ENCODE peak calls at places on chromosome 9, in seven cellular contexts. N is colonic mucosa, G is fibroblast of lung, Q is esophagus muscularis mucosa, U is heart left ventricle, L is PC-9, S is left lung. Y is an unnamed sample. For H3K27me3 and H3K4me1, the result is how much of the 10 kb centered on the place peaks cover.

GRCh38 chr9:135144581-135145108 is 57.2 kb downstream of the OLFM1 start:
- DNase-seq in N (no peak), G (no peak), Q (no peak), U (no peak), L (no peak), S (no peak), Y (no peak)

GRCh38 chr9:112562235-112562958 is 75.8 kb downstream of the KIAA1958 start:
- DNase-seq in N (no peak), G (no peak), Q (no peak), U (no peak), L (no peak), S (no peak), Y (no peak)

GRCh38 chr9:83533296-83533695 is 4.9 kb downstream of the FRMD3 start:
- DNase-seq in N (no peak), G (peak), Q (no peak), U (no peak), L (no peak), S (no peak), Y (no peak)

GRCh38 chr9:3827175-3827574 is 301.4 kb upstream of the RFX3 start:
- DNase-seq in N (peak), G (no peak), Q (no peak), U (no peak), L (peak), S (peak), Y (peak)

GRCh38 chr9:117723986-117724654 is 19.9 kb downstream of the TLR4 start:
- DNase-seq in N (no peak), G (no peak), Q (no peak), U (no peak), L (no peak), S (no peak), Y (no peak)

GRCh38 chr9:107712390-107712789 is 222.8 kb upstream of the KLF4 start:
- DNase-seq in N (no peak), G (peak), Q (no peak), U (no peak), L (peak), S (no peak), Y (peak)

GRCh38 chr9:85427749-85428148 is 314.0 kb downstream of the AGTPBP1 start:
- DNase-seq in N (no peak), G (no peak), Q (no peak), U (no peak), L (no peak), S (no peak), Y (no peak)

GRCh38 chr9:109013678-109014145 is 413 bp upstream of the CTNNAL1 start:
- DNase-seq in N (no peak), G (peak), Q (no peak), U (no peak), L (peak), S (no peak), Y (peak)

GRCh38 chr9:87500491-87500890 is 2.8 kb downstream of the DAPK1 start:
- DNase-seq in N (no peak), G (no peak), Q (no peak), U (no peak), L (no peak), S (no peak), Y (no peak)

GRCh38 chr9:38641985-38642864 is 21.8 kb upstream of the ANKRD18A start:
- DNase-seq in N (peak), G (peak), Q (peak), U (no peak), L (no peak), S (no peak), Y (peak)

GRCh38 chr9:118563677-118564076 is 805.6 kb downstream of the BRINP1 start:
- DNase-seq in N (no peak), G (peak), Q (no peak), U (no peak), L (no peak), S (no peak), Y (peak)

GRCh38 chr9:135167839-135168378 is 80.4 kb downstream of the OLFM1 start:
- DNase-seq in N (no peak), G (no peak), Q (no peak), U (no peak), L (no peak), S (no peak), Y (no peak)

GRCh38 chr9:88660611-88661010 is 125.6 kb downstream of the NXNL2 start:
- DNase-seq in N (no peak), G (peak), Q (no peak), U (no peak), L (no peak), S (no peak), Y (peak)

GRCh38 chr9:76020654-76021053 is 130.2 kb downstream of the PCSK5 start:
- DNase-seq in N (no peak), G (no peak), Q (no peak), U (no peak), L (no peak), S (no peak), Y (no peak)

GRCh38 chr9:124794902-124795491 is 18.1 kb downstream of the OLFML2A start:
- DNase-seq in N (no peak), G (no peak), Q (no peak), U (no peak), L (peak), S (no peak), Y (no peak)
- TF ChIP-seq CTCF in N (peak), G (no peak), Q (no peak), U (no peak), L (peak), S (no peak), Y (peak)

DNA sequence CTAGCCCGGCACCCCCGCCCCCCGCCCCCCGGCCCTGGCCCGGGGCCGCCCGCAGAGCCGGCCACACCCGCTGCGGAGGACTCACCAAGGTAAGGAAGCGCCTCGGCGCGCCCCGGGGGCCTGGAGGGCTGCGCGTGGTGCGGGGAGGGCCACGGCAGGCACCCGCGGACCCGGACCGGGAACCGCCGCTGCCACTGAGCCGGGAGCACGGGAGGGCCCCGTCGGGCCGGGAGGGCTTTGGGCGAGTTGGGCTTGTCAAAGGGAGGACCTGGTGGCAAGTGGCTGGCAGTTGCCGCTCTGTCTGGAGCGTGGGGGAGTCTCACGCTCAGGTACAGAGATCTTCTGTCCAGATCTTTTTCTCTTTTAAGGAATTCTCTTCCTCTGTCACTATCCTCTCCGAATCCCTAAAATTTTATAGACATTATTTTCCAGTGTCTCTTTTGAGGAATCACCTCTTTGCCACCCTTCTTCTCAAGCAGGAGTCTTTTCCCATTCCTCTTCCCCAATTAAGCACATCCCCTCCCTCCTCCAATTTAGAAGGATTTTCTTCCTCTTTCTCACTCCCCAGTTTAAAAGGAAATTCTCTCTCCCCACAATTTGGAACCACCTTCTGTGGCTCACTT is 11.3 kb upstream of the LHX2 start:
- DNase-seq in N (no peak), G (no peak), Q (no peak), U (no peak), L (no peak), S (no peak), Y (no peak)
- H3K27me3 ChIP-seq in N (half or more), G (half or more), Q (under half), U (half or more), L (half or more), S (half or more), Y (half or more)

GRCh38 chr9:34125681-34126206 is 754 bp downstream of the DCAF12 start:
- DNase-seq in N (peak), G (peak), Q (no peak), U (no peak), L (no peak), S (no peak), Y (peak)
- H3K4me1 ChIP-seq in N (under half), G (under half), Q (under half), U (half or more), L (under half), S (half or more), Y (under half)

GRCh38 chr9:32554107-32554506 is 1.7 kb upstream of the TOPORS start:
- DNase-seq in N (no peak), G (no peak), Q (no peak), U (no peak), L (no peak), S (no peak), Y (no peak)
- TF ChIP-seq CTCF in N (no peak), G (no peak), Q (no peak), U (no peak), L (no peak), S (no peak), Y (no peak)

GRCh38 chr9:34627716-34628655 is 880 bp downstream of the ARID3C start:
- DNase-seq in N (no peak), G (no peak), Q (no peak), U (no peak), L (no peak), S (no peak), Y (no peak)

GRCh38 chr9:34633166-34633565 is 4.3 kb upstream of the ARID3C start:
- DNase-seq in N (no peak), G (no peak), Q (no peak), U (no peak), L (no peak), S (no peak), Y (no peak)

GRCh38 chr9:34628656-34629491 is at the start of gene ARID3C:
- DNase-seq in N (no peak), G (no peak), Q (no peak), U (no peak), L (no peak), S (no peak), Y (no peak)

GRCh38 chr9:34629492-34629809 is 585 bp upstream of the ARID3C start:
- DNase-seq in N (no peak), G (no peak), Q (no peak), U (no peak), L (no peak), S (no peak), Y (no peak)

GRCh38 chr9:34630402-34631154 is 1.7 kb upstream of the ARID3C start:
- DNase-seq in N (no peak), G (no peak), Q (no peak), U (no peak), L (no peak), S (no peak), Y (no peak)
- H3K27me3 ChIP-seq in N (under half), G (under half), Q (under half), U (under half), L (under half), S (under half), Y (half or more)

DNA sequence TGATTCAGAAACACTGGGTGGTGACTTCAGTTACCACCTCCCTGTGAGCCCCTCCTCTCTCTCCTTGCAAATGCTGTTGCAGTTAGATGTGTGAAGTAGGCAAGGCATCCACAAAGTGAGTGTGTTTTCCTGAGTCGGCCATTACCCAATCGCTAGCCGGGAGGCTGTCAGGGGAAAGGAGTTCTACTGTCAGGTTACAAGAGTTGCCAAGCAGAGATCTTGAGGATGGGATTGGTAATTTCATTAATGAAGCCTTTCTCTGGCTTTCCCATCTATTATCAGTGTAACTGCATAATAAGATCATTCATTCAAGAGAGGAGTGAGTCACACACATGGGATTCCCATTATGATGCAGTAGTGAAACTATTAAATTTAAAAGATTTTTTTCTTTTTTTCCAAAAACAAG is 106.9 kb downstream of the GLDC start:
- DNase-seq in N (no peak), G (peak), Q (no peak), U (no peak), L (no peak), S (no peak), Y (peak)
- H3K4me1 ChIP-seq in N (under half), G (under half), Q (under half), U (under half), L (under half), S (under half), Y (under half)

GRCh38 chr9:11088826-11089374 is 476.1 kb upstream of the PTPRD start:
- DNase-seq in N (no peak), G (peak), Q (no peak), U (no peak), L (no peak), S (no peak), Y (no peak)

GRCh38 chr9:11092974-11093373 is 480.2 kb upstream of the PTPRD start:
- DNase-seq in N (no peak), G (no peak), Q (no peak), U (no peak), L (no peak), S (no peak), Y (no peak)
- TF ChIP-seq CTCF in N (no peak), G (no peak), Q (no peak), U (no peak), L (no peak), S (no peak), Y (no peak)

GRCh38 chr9:131020862-131021261 is 11.9 kb downstream of the LAMC3 start:
- DNase-seq in N (no peak), G (no peak), Q (no peak), U (no peak), L (no peak), S (no peak), Y (no peak)

GRCh38 chr9:131020388-131020787 is 11.4 kb downstream of the LAMC3 start:
- DNase-seq in N (no peak), G (peak), Q (no peak), U (no peak), L (peak), S (no peak), Y (peak)

GRCh38 chr9:131018621-131019020 is 9.6 kb downstream of the LAMC3 start:
- DNase-seq in N (no peak), G (no peak), Q (no peak), U (no peak), L (peak), S (no peak), Y (no peak)

GRCh38 chr9:131021785-131022184 is 12.8 kb downstream of the LAMC3 start:
- DNase-seq in N (no peak), G (no peak), Q (no peak), U (no peak), L (no peak), S (no peak), Y (no peak)

GRCh38 chr9:131019387-131020239 is 10.6 kb downstream of the LAMC3 start:
- DNase-seq in N (peak), G (no peak), Q (no peak), U (peak), L (no peak), S (no peak), Y (no peak)
- H3K27me3 ChIP-seq in N (under half), G (under half), Q (under half), U (under half), L (under half), S (under half), Y (under half)